ENCODE peak calls at places on chromosome 17, in six cellular contexts. J, N, M, S, E and R are unnamed samples.

GRCh38 chr17:8122391-8122922 is 1.4 kb downstream of the HES7 start:
- DNase-seq in J (peak; percentile 42), N (peak; percentile 45), M (peak; percentile 57), S (no peak), E (peak; percentile 91), R (peak; percentile 28)

GRCh38 chr17:2786176-2786881 is 9.9 kb upstream of the RAP1GAP2 start:
- DNase-seq in J (peak; percentile 98), N (peak; percentile 71), M (peak; percentile 93), S (peak; percentile 61), E (peak; percentile 96), R (peak; percentile 92)

GRCh38 chr17:29412780-29413565 is 22.8 kb downstream of the TAOK1 start:
- DNase-seq in J (no peak), N (peak; percentile 89), M (no peak), S (no peak), E (no peak), R (no peak)

GRCh38 chr17:76546556-76547182 is 6.8 kb downstream of the PRCD start:
- DNase-seq in J (no peak), N (peak; percentile 96), M (no peak), S (no peak), E (peak; percentile 24), R (no peak)

GRCh38 chr17:7523033-7523432 is 25.8 kb upstream of the TNFSF12 start:
- DNase-seq in J (peak; percentile 90), N (no peak), M (peak; percentile 39), S (no peak), E (peak; percentile 94), R (no peak)

GRCh38 chr17:75231741-75232464 is 26.4 kb downstream of the NUP85 start:
- DNase-seq in J (no peak), N (no peak), M (no peak), S (no peak), E (no peak), R (no peak)

GRCh38 chr17:74694081-74694480 is 18.6 kb downstream of the CD300LF start:
- DNase-seq in J (no peak), N (no peak), M (no peak), S (no peak), E (no peak), R (no peak)

GRCh38 chr17:13534946-13535345 is 66.8 kb downstream of the HS3ST3A1 start:
- DNase-seq in J (no peak), N (no peak), M (no peak), S (no peak), E (no peak), R (no peak)

GRCh38 chr17:35404360-35404759 is 27.9 kb downstream of the SLFN12 start:
- DNase-seq in J (no peak), N (no peak), M (no peak), S (no peak), E (no peak), R (peak; percentile 16)

GRCh38 chr17:79506955-79507354 is 103.9 kb downstream of the RBFOX3 start:
- DNase-seq in J (no peak), N (no peak), M (no peak), S (no peak), E (no peak), R (no peak)

GRCh38 chr17:74442670-74443515 is 11.0 kb downstream of the GPRC5C start:
- DNase-seq in J (no peak), N (no peak), M (peak; percentile 46), S (no peak), E (peak; percentile 64), R (peak; percentile 93)

GRCh38 chr17:185445-186138 is 4.1 kb upstream of the DOC2B start:
- DNase-seq in J (no peak), N (no peak), M (peak; percentile 66), S (no peak), E (no peak), R (no peak)

GRCh38 chr17:63495471-63495870 is 18.6 kb downstream of the ACE start:
- DNase-seq in J (no peak), N (no peak), M (no peak), S (no peak), E (no peak), R (no peak)

GRCh38 chr17:77924757-77925336 is 33.7 kb upstream of the TNRC6C start:
- DNase-seq in J (peak; percentile 69), N (peak; percentile 81), M (peak; percentile 58), S (no peak), E (peak; percentile 83), R (no peak)

GRCh38 chr17:82153745-82154375 is 55.8 kb upstream of the FASN start:
- DNase-seq in J (peak; percentile 88), N (peak; percentile 36), M (peak; percentile 88), S (no peak), E (peak; percentile 93), R (peak; percentile 86)

GRCh38 chr17:4747847-4748246 is 8.1 kb upstream of the CXCL16 start:
- DNase-seq in J (no peak), N (no peak), M (no peak), S (no peak), E (no peak), R (no peak)

GRCh38 chr17:40903129-40903847 is 18.2 kb upstream of the KRT20 start:
- DNase-seq in J (no peak), N (peak; percentile 74), M (no peak), S (no peak), E (no peak), R (peak; percentile 68)

GRCh38 chr17:83082435-83082834 is 3.0 kb downstream of the METRNL start:
- DNase-seq in J (no peak), N (no peak), M (no peak), S (no peak), E (no peak), R (no peak)

GRCh38 chr17:16281351-16281750 is 64.3 kb downstream of the PIGL start:
- DNase-seq in J (no peak), N (peak; percentile 96), M (no peak), S (no peak), E (no peak), R (no peak)

GRCh38 chr17:77942111-77942988 is 16.2 kb upstream of the TNRC6C start:
- DNase-seq in J (no peak), N (no peak), M (peak; percentile 53), S (no peak), E (no peak), R (no peak)

GRCh38 chr17:77233635-77234334 is 93.0 kb downstream of the SEC14L1 start:
- DNase-seq in J (peak; percentile 69), N (peak; percentile 89), M (no peak), S (peak; percentile 57), E (no peak), R (peak; percentile 68)

GRCh38 chr17:1067282-1067956 is 70.5 kb downstream of the TIMM22 start:
- DNase-seq in J (peak; percentile 53), N (peak; percentile 87), M (no peak), S (no peak), E (no peak), R (peak; percentile 50)

GRCh38 chr17:1746975-1747543 is 4.4 kb downstream of the SERPINF2 start:
- DNase-seq in J (no peak), N (no peak), M (no peak), S (no peak), E (peak; percentile 64), R (peak; percentile 82)

GRCh38 chr17:42849451-42850157 is 1.4 kb upstream of the AOC3 start:
- DNase-seq in J (no peak), N (no peak), M (no peak), S (no peak), E (no peak), R (no peak)

GRCh38 chr17:79631640-79632431 is 21.0 kb upstream of the RBFOX3 start:
- DNase-seq in J (no peak), N (no peak), M (no peak), S (no peak), E (no peak), R (no peak)

GRCh38 chr17:79242873-79243602 is 168.4 kb downstream of the ENGASE start:
- DNase-seq in J (no peak), N (no peak), M (no peak), S (peak; percentile 17), E (no peak), R (no peak)

DNA sequence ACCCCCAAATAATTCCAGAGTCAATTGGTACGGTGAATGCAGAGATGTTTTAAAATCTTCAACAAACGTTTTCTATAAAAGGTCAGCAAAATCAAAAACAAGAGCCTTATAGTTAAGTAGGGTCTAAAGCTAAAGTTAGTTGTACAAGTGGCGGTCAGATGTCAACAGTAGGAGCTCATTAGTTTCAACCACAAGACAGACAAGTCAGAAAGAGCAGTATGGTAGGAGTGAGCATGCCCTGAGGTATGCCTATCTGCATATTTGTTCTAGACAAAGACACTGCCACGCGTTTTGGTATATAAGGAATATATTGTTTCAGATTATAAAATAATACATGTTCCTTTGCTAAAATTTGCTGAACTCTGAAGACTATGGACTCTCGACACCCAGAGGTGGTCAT is 431.5 kb upstream of the KIF2B start:
- DNase-seq in J (no peak), N (no peak), M (no peak), S (no peak), E (no peak), R (no peak)
- H3K4me1 ChIP-seq in J (no peaks in the 10 kb centered on the region), N (no peaks in the 10 kb centered on the region), M (no peaks in the 10 kb centered on the region), S (no peaks in the 10 kb centered on the region), E (no peaks in the 10 kb centered on the region), R (no peaks in the 10 kb centered on the region)

GRCh38 chr17:69361156-69361555 is 34.2 kb upstream of the ABCA5 start:
- DNase-seq in J (no peak), N (no peak), M (no peak), S (no peak), E (no peak), R (no peak)
- H3K79me2 ChIP-seq in J (no peaks in the 10 kb centered on the region), N (no peaks in the 10 kb centered on the region), M (no peaks in the 10 kb centered on the region), S (no peaks in the 10 kb centered on the region), E (no peaks in the 10 kb centered on the region), R (no peaks in the 10 kb centered on the region)

GRCh38 chr17:59387351-59388069 is 56.1 kb downstream of the YPEL2 start:
- DNase-seq in J (no peak), N (no peak), M (no peak), S (no peak), E (no peak), R (peak; percentile 33)

GRCh38 chr17:59388070-59388556 is 56.7 kb downstream of the YPEL2 start:
- DNase-seq in J (no peak), N (no peak), M (no peak), S (no peak), E (no peak), R (no peak)

GRCh38 chr17:59392973-59393679 is 61.7 kb downstream of the YPEL2 start:
- DNase-seq in J (no peak), N (no peak), M (no peak), S (no peak), E (no peak), R (no peak)

GRCh38 chr17:59391026-59391425 is 59.6 kb downstream of the YPEL2 start:
- DNase-seq in J (no peak), N (no peak), M (no peak), S (no peak), E (no peak), R (no peak)
- H3K36me3 ChIP-seq in J (no peaks in the 10 kb centered on the region), N (no peaks in the 10 kb centered on the region), M (no peaks in the 10 kb centered on the region), S (no peaks in the 10 kb centered on the region), E (no peaks in the 10 kb centered on the region), R (no peaks in the 10 kb centered on the region)

GRCh38 chr17:47948706-47949196 is 7.4 kb downstream of the PNPO start:
- DNase-seq in J (no peak), N (no peak), M (no peak), S (no peak), E (no peak), R (peak; percentile 52)

GRCh38 chr17:47946929-47947397 is 5.6 kb downstream of the PNPO start:
- DNase-seq in J (peak; percentile 94), N (peak; percentile 77), M (peak; percentile 75), S (no peak), E (peak; percentile 88), R (peak; percentile 92)

GRCh38 chr17:47945529-47946508 is 4.4 kb downstream of the PNPO start:
- DNase-seq in J (no peak), N (no peak), M (no peak), S (no peak), E (no peak), R (no peak)

GRCh38 chr17:47945080-47945479 is 3.7 kb downstream of the PNPO start:
- DNase-seq in J (no peak), N (peak; percentile 58), M (no peak), S (no peak), E (no peak), R (no peak)

GRCh38 chr17:47946516-47946915 is 5.1 kb downstream of the PNPO start:
- DNase-seq in J (no peak), N (no peak), M (no peak), S (no peak), E (no peak), R (no peak)
- H3K4me1 ChIP-seq in J (peaks cover 2% of the 10 kb centered on the region), N (peaks cover 9% of the 10 kb centered on the region), M (peaks cover 5% of the 10 kb centered on the region), S (peaks cover 44% of the 10 kb centered on the region), E (peaks cover 14% of the 10 kb centered on the region), R (peaks cover 22% of the 10 kb centered on the region)